ENCODE peak calls at places on chromosome 1, in five cellular contexts. S is adrenal gland; N is stimulated activated CD8-positive, alpha-beta memory T cell treated with anti-CD3 and anti-CD28 coated beads, Interleukin-15, amount 100 ng/mL, for 4 hours; P is A549; F is prostate gland. R is an unnamed sample.

GRCh38 chr1:48245106-48245505 is 22.6 kb downstream of the SLC5A9 start:
- DNase-seq in S (peak; percentile 38), N (no peak), P (no peak), F (no peak), R (no peak)

GRCh38 chr1:178725603-178726517 is 816 bp downstream of the RALGPS2 start:
- DNase-seq in S (peak; percentile 87), N (peak; percentile 27), P (peak; percentile 95), F (peak; percentile 87), R (peak; percentile 30)

GRCh38 chr1:203371288-203371687 is 20.4 kb upstream of the FMOD start:
- DNase-seq in S (no peak), N (no peak), P (no peak), F (no peak), R (no peak)

GRCh38 chr1:220880726-220881506 is 1.7 kb downstream of the HLX start:
- DNase-seq in S (peak; percentile 58), N (no peak), P (no peak), F (no peak), R (no peak)

GRCh38 chr1:213698092-213698702 is 289.6 kb upstream of the PROX1 start:
- DNase-seq in S (no peak), N (no peak), P (no peak), F (no peak), R (no peak)

GRCh38 chr1:198667186-198667585 is 28.3 kb downstream of the PTPRC start:
- DNase-seq in S (no peak), N (no peak), P (no peak), F (no peak), R (no peak)

GRCh38 chr1:212561501-212561931 is 47.0 kb upstream of the ATF3 start:
- DNase-seq in S (peak; percentile 66), N (no peak), P (peak; percentile 24), F (no peak), R (peak; percentile 48)

GRCh38 chr1:25796807-25797458 is 3.1 kb upstream of the SELENON start:
- DNase-seq in S (peak; percentile 84), N (peak; percentile 68), P (peak; percentile 72), F (peak; percentile 87), R (peak; percentile 43)

GRCh38 chr1:227364657-227365056 is 46.4 kb upstream of the CDC42BPA start:
- DNase-seq in S (no peak), N (no peak), P (no peak), F (no peak), R (no peak)